ENCODE peak calls at places on chromosomes 13 and 19, in nine cellular contexts. Z is CD8-positive, alpha-beta T cell; U is IMR-90; J is psoas muscle; K is CD4-positive, CD25-positive, alpha-beta regulatory T cell; Y is neural progenitor cell; M is astrocyte; I is GM23248; N is effector memory CD4-positive, alpha-beta T cell. B is an unnamed sample. For H3K36me3, the result is how much of the 10 kb centered on the place peaks cover.

GRCh38 chr19:46043519-46043918 is 2.7 kb upstream of the IGFL4 start:
- DNase-seq in Z (no peak), U (no peak), J (no peak), K (no peak), Y (no peak), M (no peak), I (no peak), N (no peak), B (no peak)

GRCh38 chr13:33352023-33352422 is 66.5 kb upstream of the STARD13 start:
- DNase-seq in Z (no peak), U (no peak), J (no peak), K (no peak), Y (no peak), M (no peak), I (no peak), N (no peak), B (no peak)

GRCh38 chr13:24217601-24218281 is 57.2 kb downstream of the SPATA13 start:
- DNase-seq in Z (no peak), U (no peak), J (no peak), K (peak), Y (no peak), M (peak), I (peak), N (no peak), B (no peak)

GRCh38 chr13:114257014-114257413 is 22.3 kb downstream of the CDC16 start:
- DNase-seq in Z (no peak), U (no peak), J (no peak), K (no peak), Y (no peak), M (no peak), I (no peak), N (no peak), B (no peak)

GRCh38 chr13:42594577-42595571 is 20.9 kb downstream of the TNFSF11 start:
- DNase-seq in Z (no peak), U (peak), J (no peak), K (peak), Y (peak), M (peak), I (peak), N (no peak), B (peak)

GRCh38 chr19:15464394-15465385 is at the start of gene RASAL3:
- DNase-seq in Z (peak), U (no peak), J (no peak), K (peak), Y (no peak), M (no peak), I (no peak), N (peak), B (peak)

GRCh38 chr13:30401347-30401746 is 20.9 kb upstream of the UBE2L5 start:
- DNase-seq in Z (no peak), U (no peak), J (no peak), K (no peak), Y (no peak), M (no peak), I (no peak), N (no peak), B (no peak)

GRCh38 chr19:13078897-13079541 is 23.6 kb downstream of the LYL1 start:
- DNase-seq in Z (no peak), U (no peak), J (no peak), K (no peak), Y (no peak), M (no peak), I (no peak), N (no peak), B (no peak)

GRCh38 chr19:30066781-30067759 is 125.0 kb downstream of the URI1 start:
- DNase-seq in Z (no peak), U (no peak), J (no peak), K (no peak), Y (no peak), M (no peak), I (no peak), N (no peak), B (no peak)

DNA sequence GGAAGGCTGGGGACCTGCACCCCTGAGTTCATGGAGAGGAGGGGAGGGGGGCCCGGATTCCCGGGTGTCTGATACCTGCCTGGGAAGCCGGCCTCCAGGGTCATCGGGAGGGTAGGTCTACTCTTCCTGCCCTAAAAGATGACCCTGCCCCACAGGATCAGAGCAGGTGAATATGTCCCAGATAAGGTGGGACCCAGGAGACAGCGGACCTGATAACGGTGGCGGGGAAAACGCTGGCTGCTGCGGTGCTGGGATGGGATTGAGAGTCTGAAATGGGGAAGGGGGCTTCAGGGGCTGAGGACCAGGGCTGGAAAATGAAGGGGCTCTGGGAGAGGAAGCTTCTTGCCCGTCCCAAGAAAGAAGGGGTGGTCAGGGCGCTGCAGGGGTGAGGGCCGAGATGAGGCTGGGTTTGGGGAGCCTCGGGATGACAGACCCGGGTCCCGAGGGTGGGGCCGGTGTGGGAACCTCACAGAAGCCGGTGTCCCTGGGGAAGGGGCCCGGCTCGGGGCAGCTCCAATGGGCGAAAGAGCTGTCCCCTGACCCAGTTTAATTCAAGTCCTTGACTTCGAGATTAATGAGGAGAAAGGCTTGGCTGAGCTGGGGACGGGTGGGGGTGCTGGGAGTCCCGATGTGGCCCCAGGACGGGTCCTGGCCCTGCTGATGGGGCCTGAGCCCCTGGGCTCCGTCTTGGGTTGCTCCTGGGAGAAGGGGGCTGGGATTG is 797 bp downstream of the TTYH1 start:
- DNase-seq in Z (no peak), U (no peak), J (no peak), K (no peak), Y (peak), M (no peak), I (no peak), N (no peak), B (no peak)
- H3K4me3 ChIP-seq in Z (no peak), U (no peak), J (no peak), K (no peak), Y (peak), M (no peak), I (no peak), N (no peak), B (no peak)

DNA sequence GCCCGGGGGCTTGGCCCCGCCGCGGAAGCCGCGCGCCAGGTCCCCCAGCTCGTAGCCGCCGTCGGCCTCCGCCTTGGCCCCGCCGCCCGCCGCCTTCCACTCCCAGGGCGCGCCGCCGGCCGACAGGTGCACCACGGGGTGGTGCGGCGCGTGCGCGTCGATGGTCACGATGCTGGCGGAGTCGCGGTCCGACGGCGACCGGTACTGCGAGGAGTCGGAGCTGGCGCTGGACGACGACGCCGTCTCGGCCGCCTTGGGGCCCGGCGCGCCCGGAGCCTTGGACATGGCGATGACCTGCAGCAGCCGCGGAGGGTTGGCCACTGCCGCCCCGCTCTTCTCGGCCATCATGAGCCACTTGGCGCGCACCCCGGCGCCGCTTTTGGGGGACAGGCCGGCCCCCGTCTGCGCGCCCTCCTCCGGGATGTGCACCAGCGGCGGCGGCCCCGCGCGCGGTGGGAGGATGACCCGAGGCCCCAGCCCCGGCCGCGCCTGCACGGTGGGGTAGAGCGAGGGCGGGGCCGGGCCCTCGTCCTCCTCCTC is 8.9 kb downstream of the PLPPR3 start:
- DNase-seq in Z (no peak), U (no peak), J (no peak), K (no peak), Y (no peak), M (no peak), I (no peak), N (no peak), B (no peak)
- H3K36me3 ChIP-seq in Z (under half), U (half or more), J (under half), K (under half), Y (under half), M (under half), I (under half), N (under half), B (under half)

GRCh38 chr19:48424694-48425219 is 21.0 kb upstream of the GRWD1 start:
- DNase-seq in Z (no peak), U (peak), J (no peak), K (no peak), Y (no peak), M (peak), I (peak), N (no peak), B (peak)
- H3K4me3 ChIP-seq in Z (no peak), U (no peak), J (no peak), K (no peak), Y (no peak), M (peak), I (no peak), N (no peak), B (no peak)

GRCh38 chr13:110197471-110197870 is 109.5 kb downstream of the COL4A1 start:
- DNase-seq in Z (no peak), U (no peak), J (no peak), K (no peak), Y (no peak), M (no peak), I (no peak), N (no peak), B (no peak)
- H3K36me3 ChIP-seq in Z (under half), U (half or more), J (under half), K (under half), Y (under half), M (half or more), I (under half), N (under half), B (under half)

GRCh38 chr19:35118268-35119026 is 2.8 kb downstream of the FXYD3 start:
- DNase-seq in Z (no peak), U (no peak), J (no peak), K (no peak), Y (no peak), M (no peak), I (no peak), N (no peak), B (no peak)
- H3K4me3 ChIP-seq in Z (no peak), U (no peak), J (no peak), K (no peak), Y (no peak), M (no peak), I (no peak), N (no peak), B (no peak)

B was measured in MG63.